ENCODE peak calls at places on chromosomes 3 and 15, in four cellular contexts. S, E, T and V are unnamed samples.

GRCh38 chr3:160831411-160831810 is 75.4 kb downstream of the PPM1L start:
- DNase-seq in S (no peak), E (no peak), T (no peak), V (no peak)

GRCh38 chr3:10189557-10190374 is 25.0 kb downstream of the IRAK2 start:
- DNase-seq in S (peak; percentile 94), E (peak; percentile 55), T (no peak), V (peak; percentile 16)

GRCh38 chr15:63902671-63903035 is 68.9 kb upstream of the HERC1 start:
- DNase-seq in S (no peak), E (no peak), T (no peak), V (no peak)

GRCh38 chr3:194384156-194384555 is 14.6 kb upstream of the LRRC15 start:
- DNase-seq in S (no peak), E (no peak), T (peak; percentile 22), V (no peak)

GRCh38 chr15:98609144-98609852 is 39.0 kb upstream of the IGF1R start:
- DNase-seq in S (no peak), E (no peak), T (peak; percentile 79), V (no peak)

GRCh38 chr15:62994975-62995730 is 47.4 kb upstream of the TPM1 start:
- DNase-seq in S (no peak), E (no peak), T (no peak), V (no peak)

GRCh38 chr3:188397766-188398705 is 244.1 kb downstream of the LPP start:
- DNase-seq in S (no peak), E (no peak), T (no peak), V (no peak)

GRCh38 chr3:147838650-147839049 is 429.5 kb downstream of the ZIC1 start:
- DNase-seq in S (no peak), E (no peak), T (no peak), V (peak; percentile 16)

GRCh38 chr3:113140876-113141275 is 70.5 kb upstream of the BOC start:
- DNase-seq in S (no peak), E (no peak), T (no peak), V (no peak)

GRCh38 chr15:39409876-39410505 is 170.9 kb upstream of the THBS1 start:
- DNase-seq in S (no peak), E (no peak), T (no peak), V (no peak)

GRCh38 chr15:56939257-56939656 is 20.8 kb downstream of the TCF12 start:
- DNase-seq in S (no peak), E (no peak), T (no peak), V (no peak)

GRCh38 chr15:93245616-93246122 is 156.7 kb upstream of the RGMA start:
- DNase-seq in S (no peak), E (no peak), T (no peak), V (no peak)

GRCh38 chr15:42143356-42143755 is 13.1 kb downstream of the PLA2G4F start:
- DNase-seq in S (no peak), E (no peak), T (peak; percentile 16), V (no peak)

GRCh38 chr15:52112203-52112750 is 298 bp downstream of the BCL2L10 start:
- DNase-seq in S (peak; percentile 55), E (peak; percentile 82), T (peak; percentile 59), V (peak; percentile 44)

GRCh38 chr3:107629556-107629955 is 106.8 kb downstream of the BBX start:
- DNase-seq in S (no peak), E (no peak), T (no peak), V (no peak)

GRCh38 chr15:94247789-94248638 is 16.7 kb downstream of the MCTP2 start:
- DNase-seq in S (no peak), E (no peak), T (no peak), V (no peak)
- H3K4me1 ChIP-seq in S (no peaks in the 10 kb centered on the region), E (no peaks in the 10 kb centered on the region), T (no peaks in the 10 kb centered on the region), V (no peaks in the 10 kb centered on the region)

GRCh38 chr15:101499863-101500713 is 10.6 kb upstream of the PCSK6 start:
- DNase-seq in S (peak; percentile 84), E (no peak), T (no peak), V (no peak)
- H3K27me3 ChIP-seq in S (no peaks in the 10 kb centered on the region), E (no peaks in the 10 kb centered on the region), T (no peaks in the 10 kb centered on the region), V (no peaks in the 10 kb centered on the region)

GRCh38 chr3:153666911-153667310 is 454.3 kb upstream of the ARHGEF26 start:
- DNase-seq in S (no peak), E (no peak), T (no peak), V (no peak)
- H3K4me1 ChIP-seq in S (no peaks in the 10 kb centered on the region), E (no peaks in the 10 kb centered on the region), T (no peaks in the 10 kb centered on the region), V (no peaks in the 10 kb centered on the region)

GRCh38 chr15:96341465-96342142 is 11.1 kb downstream of the NR2F2 start:
- DNase-seq in S (no peak), E (no peak), T (peak; percentile 62), V (no peak)

GRCh38 chr15:96342611-96343528 is 12.4 kb downstream of the NR2F2 start:
- DNase-seq in S (no peak), E (no peak), T (peak; percentile 40), V (no peak)

GRCh38 chr15:96340611-96341464 is 10.3 kb downstream of the NR2F2 start:
- DNase-seq in S (peak; percentile 84), E (peak; percentile 83), T (peak; percentile 82), V (peak; percentile 72)

GRCh38 chr15:96343529-96344072 is 13.1 kb downstream of the NR2F2 start:
- DNase-seq in S (peak; percentile 84), E (no peak), T (peak; percentile 54), V (no peak)

DNA sequence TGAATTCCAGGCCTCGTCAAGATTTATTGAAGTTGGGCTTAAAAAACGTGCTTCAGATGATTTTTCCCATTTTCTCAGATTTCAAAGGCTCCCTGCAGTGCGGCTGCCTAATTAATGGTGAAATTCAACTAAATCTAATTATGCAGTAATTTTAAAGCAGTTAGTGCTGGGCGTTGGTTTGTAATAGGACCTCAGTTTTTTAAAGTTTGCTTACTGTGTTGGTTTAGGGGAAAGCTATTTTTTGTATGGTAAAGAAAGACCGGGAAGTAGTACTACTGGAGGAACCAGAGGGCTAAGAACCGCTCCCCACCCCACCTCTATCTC is 11.6 kb downstream of the NR2F2 start:
- DNase-seq in S (no peak), E (no peak), T (no peak), V (no peak)
- H3K27me3 ChIP-seq in S (no peaks in the 10 kb centered on the region), E (peaks cover 7% of the 10 kb centered on the region), T (peaks cover 62% of the 10 kb centered on the region), V (no peaks in the 10 kb centered on the region)